ENCODE peak calls at places on chromosomes 12 and 14, in nine cellular contexts. H is psoas muscle, K is Peyer's patch, Q is ELR, V is AG08395, P is GM12865, I is upper lobe of right lung, U is nucleus accumbens, S is NCI-H2029. D is an unnamed sample.

GRCh38 chr12:128844031-128844635 is 9.1 kb upstream of the GLT1D1 start:
- DNase-seq in H (no peak), K (no peak), Q (no peak), V (no peak), P (peak), I (no peak), U (no peak), S (no peak), D (no peak)

GRCh38 chr12:115313929-115314328 is 630.0 kb upstream of the TBX3 start:
- DNase-seq in H (no peak), K (no peak), Q (peak), V (peak), P (no peak), I (no peak), U (no peak), S (no peak), D (no peak)

GRCh38 chr14:71339650-71340415 is 432.6 kb downstream of the PCNX1 start:
- DNase-seq in H (no peak), K (peak), Q (no peak), V (no peak), P (no peak), I (no peak), U (no peak), S (no peak), D (no peak)

GRCh38 chr12:26011099-26011498 is 52.6 kb downstream of the RASSF8 start:
- DNase-seq in H (no peak), K (no peak), Q (no peak), V (peak), P (no peak), I (no peak), U (no peak), S (no peak), D (no peak)

GRCh38 chr14:33950320-33951182 is at the start of gene EGLN3:
- DNase-seq in H (peak), K (peak), Q (peak), V (peak), P (peak), I (peak), U (peak), S (peak), D (peak)

GRCh38 chr14:103581954-103582703 is 19.4 kb downstream of the COA8 start:
- DNase-seq in H (no peak), K (no peak), Q (no peak), V (no peak), P (no peak), I (no peak), U (no peak), S (no peak), D (no peak)

GRCh38 chr12:106348411-106348810 is 9.1 kb upstream of the POLR3B start:
- DNase-seq in H (no peak), K (no peak), Q (no peak), V (no peak), P (no peak), I (no peak), U (no peak), S (no peak), D (no peak)

GRCh38 chr12:34392741-34393085 is 370.4 kb downstream of the ALG10 start:
- DNase-seq in H (no peak), K (no peak), Q (no peak), V (no peak), P (no peak), I (no peak), U (no peak), S (no peak), D (no peak)

GRCh38 chr14:75821828-75822521 is 159.8 kb downstream of the TGFB3 start:
- DNase-seq in H (no peak), K (no peak), Q (peak), V (no peak), P (no peak), I (no peak), U (no peak), S (no peak), D (no peak)

GRCh38 chr12:111057726-111058125 is 137.3 kb upstream of the MYL2 start:
- DNase-seq in H (no peak), K (no peak), Q (no peak), V (no peak), P (no peak), I (no peak), U (no peak), S (no peak), D (no peak)

GRCh38 chr14:100448376-100448775 is 125.2 kb downstream of the SLC25A47 start:
- DNase-seq in H (no peak), K (no peak), Q (no peak), V (no peak), P (no peak), I (no peak), U (no peak), S (peak), D (no peak)

GRCh38 chr12:124517260-124518050 is 50.0 kb downstream of the NCOR2 start:
- DNase-seq in H (peak), K (no peak), Q (peak), V (peak), P (no peak), I (peak), U (peak), S (peak), D (no peak)

GRCh38 chr12:54331-54730 is 12.2 kb upstream of the IQSEC3 start:
- DNase-seq in H (no peak), K (no peak), Q (no peak), V (no peak), P (no peak), I (no peak), U (no peak), S (no peak), D (no peak)

GRCh38 chr14:24312736-24313507 is 1.6 kb downstream of the LTB4R start:
- DNase-seq in H (no peak), K (peak), Q (peak), V (no peak), P (peak), I (no peak), U (no peak), S (no peak), D (no peak)

GRCh38 chr14:35205737-35206136 is 83.4 kb downstream of the PRORP start:
- DNase-seq in H (no peak), K (no peak), Q (no peak), V (no peak), P (no peak), I (no peak), U (no peak), S (no peak), D (no peak)

GRCh38 chr14:93012516-93013367 is 89.8 kb downstream of the CHGA start:
- DNase-seq in H (no peak), K (no peak), Q (no peak), V (peak), P (no peak), I (no peak), U (no peak), S (no peak), D (no peak)

GRCh38 chr14:63478024-63478423 is 65.2 kb downstream of the PPP2R5E start:
- DNase-seq in H (no peak), K (no peak), Q (no peak), V (no peak), P (peak), I (no peak), U (no peak), S (no peak), D (no peak)

GRCh38 chr12:6909421-6910145 is 4.8 kb upstream of the ENO2 start:
- DNase-seq in H (no peak), K (no peak), Q (no peak), V (no peak), P (no peak), I (no peak), U (no peak), S (no peak), D (no peak)

GRCh38 chr12:78018146-78018910 is 187.6 kb downstream of the NAV3 start:
- DNase-seq in H (no peak), K (no peak), Q (no peak), V (no peak), P (no peak), I (no peak), U (no peak), S (no peak), D (no peak)

GRCh38 chr12:47207005-47207717 is 127.4 kb upstream of the AMIGO2 start:
- DNase-seq in H (no peak), K (peak), Q (no peak), V (no peak), P (peak), I (peak), U (no peak), S (no peak), D (no peak)

GRCh38 chr12:71303199-71303598 is 136.4 kb upstream of the LGR5 start:
- DNase-seq in H (no peak), K (no peak), Q (no peak), V (no peak), P (no peak), I (no peak), U (no peak), S (no peak), D (no peak)

GRCh38 chr12:18476866-18477265 is 215.5 kb downstream of the PIK3C2G start:
- DNase-seq in H (no peak), K (no peak), Q (no peak), V (no peak), P (no peak), I (no peak), U (no peak), S (no peak), D (no peak)

GRCh38 chr12:26246483-26247164 is 51.3 kb downstream of the SSPN start:
- DNase-seq in H (no peak), K (peak), Q (no peak), V (no peak), P (peak), I (no peak), U (no peak), S (no peak), D (no peak)

GRCh38 chr14:94839346-94839745 is 69.4 kb upstream of the GSC start:
- DNase-seq in H (no peak), K (no peak), Q (no peak), V (no peak), P (no peak), I (no peak), U (no peak), S (no peak), D (no peak)

GRCh38 chr14:39376671-39377403 is 55.4 kb downstream of the FBXO33 start:
- DNase-seq in H (no peak), K (no peak), Q (peak), V (no peak), P (no peak), I (no peak), U (no peak), S (no peak), D (no peak)

GRCh38 chr14:64680013-64680674 is 24.1 kb upstream of the PLEKHG3 start:
- DNase-seq in H (no peak), K (no peak), Q (no peak), V (no peak), P (peak), I (no peak), U (peak), S (no peak), D (no peak)

GRCh38 chr12:32586390-32586789 is 92.7 kb upstream of the DNM1L start:
- DNase-seq in H (no peak), K (no peak), Q (peak), V (peak), P (no peak), I (no peak), U (no peak), S (no peak), D (no peak)

GRCh38 chr14:72830356-72830755 is 63.5 kb downstream of the DPF3 start:
- DNase-seq in H (no peak), K (no peak), Q (no peak), V (no peak), P (no peak), I (no peak), U (no peak), S (no peak), D (no peak)

GRCh38 chr14:99246536-99247083 is 25.4 kb downstream of the BCL11B start:
- DNase-seq in H (no peak), K (peak), Q (no peak), V (no peak), P (no peak), I (no peak), U (no peak), S (no peak), D (no peak)

GRCh38 chr14:73977896-73978295 is 27.8 kb downstream of the COQ6 start:
- DNase-seq in H (no peak), K (no peak), Q (peak), V (no peak), P (no peak), I (no peak), U (no peak), S (no peak), D (no peak)

GRCh38 chr14:29798776-29799175 is 128.9 kb downstream of the PRKD1 start:
- DNase-seq in H (no peak), K (no peak), Q (no peak), V (no peak), P (no peak), I (no peak), U (no peak), S (no peak), D (no peak)

GRCh38 chr12:90111646-90112565 is 403.3 kb upstream of the ATP2B1 start:
- DNase-seq in H (no peak), K (no peak), Q (no peak), V (no peak), P (no peak), I (no peak), U (no peak), S (no peak), D (no peak)

GRCh38 chr14:74695406-74695805 is 17.5 kb downstream of the AREL1 start:
- DNase-seq in H (no peak), K (no peak), Q (no peak), V (no peak), P (no peak), I (no peak), U (no peak), S (no peak), D (no peak)

GRCh38 chr12:19484738-19485137 is 45.4 kb downstream of the AEBP2 start:
- DNase-seq in H (no peak), K (no peak), Q (no peak), V (no peak), P (no peak), I (no peak), U (no peak), S (no peak), D (no peak)

GRCh38 chr12:19402211-19402610 is 37.1 kb upstream of the AEBP2 start:
- DNase-seq in H (no peak), K (no peak), Q (no peak), V (no peak), P (no peak), I (no peak), U (no peak), S (no peak), D (no peak)

GRCh38 chr12:109833307-109834189 is at the start of gene TRPV4:
- DNase-seq in H (peak), K (no peak), Q (peak), V (peak), P (no peak), I (peak), U (no peak), S (no peak), D (peak)

D was measured in mesothelial cell of epicardium.